ENCODE peak calls at places on chromosome 14, in seven cellular contexts. One of them, this sample, is unnamed.

GRCh38 chr14:80974338-80975078 is 19.1 kb downstream of the TSHR start:
- DNase-seq in stomach: no peak
- DNase-seq in AG04450: no peak
- DNase-seq in HFF-Myc: no peak
- DNase-seq in lower leg skin: no peak
- DNase-seq in BE2C: peak
- DNase-seq in upper lobe of right lung: no peak
- DNase-seq in this sample: peak

GRCh38 chr14:92510972-92511371 is 2.6 kb upstream of the RIN3 start:
- DNase-seq in stomach: no peak
- DNase-seq in AG04450: no peak
- DNase-seq in HFF-Myc: no peak
- DNase-seq in lower leg skin: no peak
- DNase-seq in BE2C: no peak
- DNase-seq in upper lobe of right lung: no peak
- DNase-seq in this sample: no peak

GRCh38 chr14:81336009-81336408 is 64.1 kb downstream of the STON2 start:
- DNase-seq in stomach: no peak
- DNase-seq in AG04450: no peak
- DNase-seq in HFF-Myc: no peak
- DNase-seq in lower leg skin: no peak
- DNase-seq in BE2C: no peak
- DNase-seq in upper lobe of right lung: no peak
- DNase-seq in this sample: no peak

GRCh38 chr14:70987042-70987441 is 79.8 kb downstream of the PCNX1 start:
- DNase-seq in stomach: no peak
- DNase-seq in AG04450: no peak
- DNase-seq in HFF-Myc: no peak
- DNase-seq in lower leg skin: no peak
- DNase-seq in BE2C: no peak
- DNase-seq in upper lobe of right lung: no peak
- DNase-seq in this sample: peak

GRCh38 chr14:94992046-94992445 is 165.3 kb downstream of the DICER1 start:
- DNase-seq in stomach: no peak
- DNase-seq in AG04450: no peak
- DNase-seq in HFF-Myc: no peak
- DNase-seq in lower leg skin: no peak
- DNase-seq in BE2C: no peak
- DNase-seq in upper lobe of right lung: no peak
- DNase-seq in this sample: no peak

GRCh38 chr14:54502602-54503001 is 7.1 kb upstream of the CGRRF1 start:
- DNase-seq in stomach: no peak
- DNase-seq in AG04450: no peak
- DNase-seq in HFF-Myc: no peak
- DNase-seq in lower leg skin: no peak
- DNase-seq in BE2C: no peak
- DNase-seq in upper lobe of right lung: no peak
- DNase-seq in this sample: peak

GRCh38 chr14:105891631-105892452 is 365.5 kb downstream of the TMEM121 start:
- DNase-seq in stomach: peak
- DNase-seq in AG04450: no peak
- DNase-seq in HFF-Myc: no peak
- DNase-seq in lower leg skin: no peak
- DNase-seq in BE2C: peak
- DNase-seq in upper lobe of right lung: peak
- DNase-seq in this sample: no peak

GRCh38 chr14:57714487-57714899 is 151.4 kb downstream of the SLC35F4 start:
- DNase-seq in stomach: no peak
- DNase-seq in AG04450: no peak
- DNase-seq in HFF-Myc: no peak
- DNase-seq in lower leg skin: no peak
- DNase-seq in BE2C: no peak
- DNase-seq in upper lobe of right lung: no peak
- DNase-seq in this sample: no peak

GRCh38 chr14:68632591-68632895 is 160.3 kb downstream of the ZFP36L1 start:
- DNase-seq in stomach: no peak
- DNase-seq in AG04450: no peak
- DNase-seq in HFF-Myc: no peak
- DNase-seq in lower leg skin: peak
- DNase-seq in BE2C: no peak
- DNase-seq in upper lobe of right lung: no peak
- DNase-seq in this sample: no peak

GRCh38 chr14:95218006-95218405 is 60.7 kb upstream of the DICER1 start:
- DNase-seq in stomach: no peak
- DNase-seq in AG04450: no peak
- DNase-seq in HFF-Myc: no peak
- DNase-seq in lower leg skin: no peak
- DNase-seq in BE2C: no peak
- DNase-seq in upper lobe of right lung: no peak
- DNase-seq in this sample: no peak

GRCh38 chr14:55094630-55095157 is 34.4 kb upstream of the LGALS3 start:
- DNase-seq in stomach: no peak
- DNase-seq in AG04450: peak
- DNase-seq in HFF-Myc: no peak
- DNase-seq in lower leg skin: no peak
- DNase-seq in BE2C: no peak
- DNase-seq in upper lobe of right lung: no peak
- DNase-seq in this sample: no peak

GRCh38 chr14:65403231-65403630 is 9.3 kb upstream of the FUT8 start:
- DNase-seq in stomach: no peak
- DNase-seq in AG04450: no peak
- DNase-seq in HFF-Myc: no peak
- DNase-seq in lower leg skin: no peak
- DNase-seq in BE2C: no peak
- DNase-seq in upper lobe of right lung: no peak
- DNase-seq in this sample: peak

GRCh38 chr14:104567141-104567956 is 12.2 kb upstream of the C14orf180 start:
- DNase-seq in stomach: no peak
- DNase-seq in AG04450: no peak
- DNase-seq in HFF-Myc: no peak
- DNase-seq in lower leg skin: no peak
- DNase-seq in BE2C: peak
- DNase-seq in upper lobe of right lung: no peak
- DNase-seq in this sample: no peak

GRCh38 chr14:95597784-95598204 is 62.9 kb downstream of the GLRX5 start:
- DNase-seq in stomach: no peak
- DNase-seq in AG04450: no peak
- DNase-seq in HFF-Myc: peak
- DNase-seq in lower leg skin: no peak
- DNase-seq in BE2C: peak
- DNase-seq in upper lobe of right lung: no peak
- DNase-seq in this sample: peak

GRCh38 chr14:70601162-70601561 is 707 bp upstream of the MED6 start:
- DNase-seq in stomach: no peak
- DNase-seq in AG04450: no peak
- DNase-seq in HFF-Myc: no peak
- DNase-seq in lower leg skin: no peak
- DNase-seq in BE2C: no peak
- DNase-seq in upper lobe of right lung: no peak
- DNase-seq in this sample: peak

GRCh38 chr14:20631821-20632389 is 9.6 kb downstream of the OR6S1 start:
- DNase-seq in stomach: peak
- DNase-seq in AG04450: no peak
- DNase-seq in HFF-Myc: no peak
- DNase-seq in lower leg skin: no peak
- DNase-seq in BE2C: peak
- DNase-seq in upper lobe of right lung: peak
- DNase-seq in this sample: peak

GRCh38 chr14:51978566-51979398 is 10.6 kb upstream of the RTRAF start:
- DNase-seq in stomach: peak
- DNase-seq in AG04450: peak
- DNase-seq in HFF-Myc: peak
- DNase-seq in lower leg skin: peak
- DNase-seq in BE2C: peak
- DNase-seq in upper lobe of right lung: peak
- DNase-seq in this sample: peak

GRCh38 chr14:36647417-36647826 is 14.2 kb upstream of the PAX9 start:
- DNase-seq in stomach: no peak
- DNase-seq in AG04450: no peak
- DNase-seq in HFF-Myc: no peak
- DNase-seq in lower leg skin: no peak
- DNase-seq in BE2C: no peak
- DNase-seq in upper lobe of right lung: no peak
- DNase-seq in this sample: no peak

GRCh38 chr14:24232645-24233537 is at the start of gene GMPR2:
- DNase-seq in stomach: no peak
- DNase-seq in AG04450: no peak
- DNase-seq in HFF-Myc: no peak
- DNase-seq in lower leg skin: no peak
- DNase-seq in BE2C: no peak
- DNase-seq in upper lobe of right lung: no peak
- DNase-seq in this sample: no peak

GRCh38 chr14:100285021-100285912 is 21.0 kb downstream of the SLC25A29 start:
- DNase-seq in stomach: peak
- DNase-seq in AG04450: no peak
- DNase-seq in HFF-Myc: no peak
- DNase-seq in lower leg skin: no peak
- DNase-seq in BE2C: peak
- DNase-seq in upper lobe of right lung: peak
- DNase-seq in this sample: peak

GRCh38 chr14:93964281-93964680 is 12.1 kb downstream of the ASB2 start:
- DNase-seq in stomach: no peak
- DNase-seq in AG04450: no peak
- DNase-seq in HFF-Myc: no peak
- DNase-seq in lower leg skin: no peak
- DNase-seq in BE2C: no peak
- DNase-seq in upper lobe of right lung: no peak
- DNase-seq in this sample: no peak

DNA sequence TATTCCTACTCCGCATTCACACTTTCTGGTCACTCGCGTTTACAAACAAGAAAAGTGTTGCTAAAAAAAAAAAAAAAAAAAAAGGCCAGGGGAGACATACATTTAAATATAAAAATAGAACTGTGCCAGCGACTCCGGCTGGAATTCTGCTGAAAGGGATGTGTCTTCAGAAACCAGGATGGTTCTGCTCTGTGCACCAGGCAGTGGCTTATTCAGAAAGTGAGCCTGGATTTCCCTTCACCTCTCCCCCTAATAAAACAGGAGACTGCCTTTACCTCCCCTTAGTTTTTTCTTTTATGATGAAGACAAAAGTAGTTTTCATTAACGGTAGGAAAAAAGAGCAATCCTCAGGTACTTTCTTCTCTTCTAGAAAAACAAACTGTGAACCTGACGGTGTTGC is 384 bp downstream of the SLC7A8 start:
- DNase-seq in stomach: no peak
- DNase-seq in AG04450: no peak
- DNase-seq in HFF-Myc: no peak
- DNase-seq in lower leg skin: no peak
- DNase-seq in BE2C: no peak
- DNase-seq in upper lobe of right lung: no peak
- DNase-seq in this sample: no peak
- H3K4me3 ChIP-seq in stomach: peak
- H3K4me3 ChIP-seq in AG04450: peak
- H3K4me3 ChIP-seq in HFF-Myc: peak
- H3K4me3 ChIP-seq in lower leg skin: peak
- H3K4me3 ChIP-seq in BE2C: no peak
- H3K4me3 ChIP-seq in upper lobe of right lung: peak
- H3K4me3 ChIP-seq in this sample: peak

DNA sequence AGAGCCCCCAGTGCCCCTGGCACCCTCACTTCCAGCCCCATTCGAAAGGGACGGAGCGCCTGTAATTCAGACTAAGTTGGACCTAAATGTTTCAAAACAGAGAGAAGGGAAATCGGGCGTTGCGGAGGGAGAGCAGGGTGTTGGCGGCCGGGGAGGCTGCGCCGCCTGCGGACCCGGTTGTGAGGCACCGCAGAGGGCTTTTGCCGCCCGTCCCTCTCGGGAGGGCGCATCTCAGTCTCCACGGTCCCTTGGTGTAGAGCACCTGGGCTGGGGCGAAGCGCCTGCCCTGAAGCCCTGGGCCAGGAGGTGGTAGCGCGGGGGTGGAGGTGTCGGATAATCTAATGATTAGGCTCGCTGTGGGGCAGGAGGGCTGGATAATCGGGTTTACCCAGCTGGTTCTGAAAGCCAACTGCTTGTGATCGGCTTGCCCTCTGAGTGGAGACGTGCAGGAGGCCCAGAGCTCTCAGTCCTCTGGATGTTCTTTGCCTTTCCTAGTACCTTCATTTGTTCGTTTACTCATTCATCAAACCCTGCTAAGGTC is 884 bp downstream of the DAAM1 start:
- DNase-seq in stomach: no peak
- DNase-seq in AG04450: no peak
- DNase-seq in HFF-Myc: no peak
- DNase-seq in lower leg skin: peak
- DNase-seq in BE2C: no peak
- DNase-seq in upper lobe of right lung: peak
- DNase-seq in this sample: peak
- TF ChIP-seq CTCF in stomach: no peak
- TF ChIP-seq CTCF in AG04450: no peak
- TF ChIP-seq CTCF in HFF-Myc: no peak
- TF ChIP-seq CTCF in lower leg skin: no peak
- TF ChIP-seq CTCF in BE2C: no peak
- TF ChIP-seq CTCF in upper lobe of right lung: no peak
- TF ChIP-seq CTCF in this sample: no peak

DNA sequence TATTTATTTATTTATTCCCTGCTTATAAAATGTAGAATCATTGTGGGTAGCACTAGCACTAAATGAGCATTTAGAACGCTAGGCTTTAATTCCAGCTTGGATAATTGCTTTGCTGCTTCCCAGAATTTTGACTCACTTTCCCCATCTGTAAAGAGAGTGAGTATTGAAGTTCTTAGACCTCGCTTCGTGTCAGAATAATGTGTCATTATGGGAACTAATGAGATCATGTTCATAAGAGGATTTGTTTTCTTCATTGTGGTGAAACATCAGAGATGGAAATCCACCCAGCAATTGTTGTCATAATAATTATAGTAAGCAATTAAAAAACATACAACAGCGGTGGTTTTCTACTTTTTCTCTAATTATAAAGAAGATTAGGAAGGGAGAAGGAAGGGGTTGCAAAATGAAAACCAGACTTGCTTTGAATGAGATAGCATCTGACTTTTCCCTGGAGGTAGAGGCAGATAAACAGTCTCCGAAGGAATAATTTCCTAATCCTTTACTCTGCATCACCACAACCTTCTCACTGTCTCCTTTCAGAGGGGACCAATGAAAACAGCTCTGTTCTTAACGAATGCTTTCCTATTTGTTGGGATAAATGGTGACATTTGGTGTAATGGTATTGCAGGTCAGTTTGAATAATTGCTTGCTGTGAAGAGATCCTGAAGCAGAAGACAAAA is 86.8 kb upstream of the ARHGAP5 start:
- DNase-seq in stomach: no peak
- DNase-seq in AG04450: no peak
- DNase-seq in HFF-Myc: no peak
- DNase-seq in lower leg skin: no peak
- DNase-seq in BE2C: no peak
- DNase-seq in upper lobe of right lung: no peak
- DNase-seq in this sample: no peak
- H3K4me3 ChIP-seq in stomach: no peak
- H3K4me3 ChIP-seq in AG04450: no peak
- H3K4me3 ChIP-seq in HFF-Myc: no peak
- H3K4me3 ChIP-seq in lower leg skin: no peak
- H3K4me3 ChIP-seq in BE2C: no peak
- H3K4me3 ChIP-seq in upper lobe of right lung: no peak
- H3K4me3 ChIP-seq in this sample: no peak

DNA sequence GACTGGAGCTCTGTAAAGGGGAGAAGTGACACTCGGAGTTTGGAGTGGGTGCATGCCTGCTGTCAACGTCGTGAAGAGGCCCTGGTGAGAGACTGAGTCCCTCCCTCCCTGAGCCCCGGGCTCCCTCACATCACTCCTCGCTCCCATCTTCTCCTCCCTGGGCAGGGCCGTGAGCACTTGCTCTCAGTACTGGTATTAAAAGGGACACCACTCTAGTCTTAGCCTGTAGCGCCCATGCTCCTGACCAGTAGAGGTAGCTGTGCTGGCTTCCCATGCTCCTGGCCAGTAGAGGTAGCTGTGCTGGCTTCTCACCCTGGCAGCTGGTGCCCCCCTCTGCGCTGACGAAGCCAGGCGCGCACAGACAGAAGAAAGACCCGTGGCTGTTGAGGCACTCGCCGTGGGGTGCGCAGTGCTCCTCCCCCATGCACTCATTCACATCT is 14.7 kb downstream of the ISCA2 start:
- DNase-seq in stomach: no peak
- DNase-seq in AG04450: no peak
- DNase-seq in HFF-Myc: no peak
- DNase-seq in lower leg skin: no peak
- DNase-seq in BE2C: peak
- DNase-seq in upper lobe of right lung: peak
- DNase-seq in this sample: no peak
- TF ChIP-seq CTCF in stomach: no peak
- TF ChIP-seq CTCF in AG04450: peak
- TF ChIP-seq CTCF in HFF-Myc: peak
- TF ChIP-seq CTCF in lower leg skin: no peak
- TF ChIP-seq CTCF in BE2C: peak
- TF ChIP-seq CTCF in upper lobe of right lung: no peak
- TF ChIP-seq CTCF in this sample: peak